ENCODE peak calls at places on chromosomes 4 and X, in seven cellular contexts. Z, T, P, O, D, B and Q are unnamed samples.

GRCh38 chr4:141375855-141376254 is 155.2 kb downstream of the ZNF330 start:
- DNase-seq in Z (peak; percentile 93), T (no peak), P (no peak), O (peak; percentile 90), D (no peak), B (peak; percentile 95), Q (peak; percentile 79)

GRCh38 chr4:5969336-5969735 is 48.9 kb downstream of the C4orf50 start:
- DNase-seq in Z (no peak), T (no peak), P (no peak), O (no peak), D (no peak), B (no peak), Q (no peak)

GRCh38 chr4:101158136-101158485 is 189.2 kb downstream of the PPP3CA start:
- DNase-seq in Z (no peak), T (no peak), P (no peak), O (no peak), D (peak; percentile 39), B (no peak), Q (no peak)

GRCh38 chr4:11546391-11547160 is 117.9 kb upstream of the HS3ST1 start:
- DNase-seq in Z (no peak), T (no peak), P (no peak), O (no peak), D (no peak), B (peak; percentile 34), Q (no peak)

GRCh38 chr4:89657931-89658700 is 178.8 kb downstream of the SNCA start:
- DNase-seq in Z (no peak), T (no peak), P (no peak), O (peak; percentile 71), D (no peak), B (peak; percentile 67), Q (peak; percentile 72)

GRCh38 chr4:101762025-101762424 is 28.5 kb upstream of the BANK1 start:
- DNase-seq in Z (no peak), T (no peak), P (no peak), O (no peak), D (no peak), B (no peak), Q (peak; percentile 57)

GRCh38 chr4:6497796-6498195 is 25.4 kb upstream of the PPP2R2C start:
- DNase-seq in Z (no peak), T (no peak), P (no peak), O (no peak), D (no peak), B (no peak), Q (no peak)

GRCh38 chrX:20248592-20249192 is 18.0 kb downstream of the RPS6KA3 start:
- DNase-seq in Z (no peak), T (no peak), P (no peak), O (no peak), D (no peak), B (no peak), Q (no peak)

GRCh38 chrX:30824275-30824674 is 64.8 kb downstream of the TAB3 start:
- DNase-seq in Z (no peak), T (no peak), P (no peak), O (no peak), D (no peak), B (no peak), Q (no peak)

GRCh38 chrX:70664726-70665125 is 220.1 kb downstream of the DLG3 start:
- DNase-seq in Z (no peak), T (no peak), P (no peak), O (peak; percentile 43), D (no peak), B (peak; percentile 34), Q (peak; percentile 53)

GRCh38 chr4:16011173-16011572 is 48.2 kb upstream of the FGFBP2 start:
- DNase-seq in Z (no peak), T (no peak), P (no peak), O (no peak), D (no peak), B (no peak), Q (no peak)